ENCODE peak calls at places on chromosomes 16 and 17, in nine cellular contexts. F is breast epithelium, L is GM12865, N is adrenal gland, B is esophagus muscularis mucosa, Y is Peyer's patch, V is HCT116, I is NB4, U is RWPE1. O is an unnamed sample.

GRCh38 chr16:82038941-82039340 is 3.9 kb downstream of the HSD17B2 start:
- DNase-seq in I (no peak), V (no peak), L (no peak), B (no peak), F (no peak), Y (no peak), U (no peak), N (no peak), O (no peak)

GRCh38 chr17:79573196-79573929 is 37.5 kb downstream of the RBFOX3 start:
- DNase-seq in L (no peak), N (no peak), I (no peak), B (no peak), Y (no peak), V (no peak), F (no peak), U (peak; percentile 21), O (no peak)

GRCh38 chr17:33482636-33483035 is 189.5 kb upstream of the ASIC2 start:
- DNase-seq in F (no peak), N (no peak), V (no peak), L (no peak), Y (no peak), I (no peak), B (no peak), U (no peak), O (no peak)

GRCh38 chr17:63407741-63408330 is 38.3 kb downstream of the CYB561 start:
- DNase-seq in N (no peak), L (no peak), U (no peak), B (no peak), I (no peak), V (no peak), Y (no peak), F (no peak), O (no peak)

GRCh38 chr17:61731330-61731729 is 132.0 kb downstream of the BRIP1 start:
- DNase-seq in N (no peak), U (no peak), L (no peak), V (no peak), B (no peak), F (no peak), Y (no peak), I (no peak), O (no peak)

GRCh38 chr17:80981062-80981902 is 10.4 kb upstream of the CHMP6 start:
- DNase-seq in Y (no peak), U (no peak), L (peak; percentile 31), N (no peak), F (no peak), V (no peak), I (no peak), B (no peak), O (no peak)

GRCh38 chr17:61635913-61636432 is 45.0 kb upstream of the NACA2 start:
- DNase-seq in N (peak; percentile 65), B (no peak), Y (peak; percentile 80), F (no peak), I (peak; percentile 69), L (peak; percentile 78), V (peak; percentile 65), U (peak; percentile 16), O (no peak)

GRCh38 chr17:35011671-35012216 is 31.4 kb downstream of the LIG3 start:
- DNase-seq in V (no peak), N (no peak), U (no peak), Y (no peak), L (no peak), I (no peak), B (no peak), F (no peak), O (no peak)

GRCh38 chr16:57979006-57979585 is 8.2 kb upstream of the CNGB1 start:
- DNase-seq in Y (no peak), B (no peak), U (no peak), V (no peak), I (no peak), N (no peak), L (no peak), F (no peak), O (no peak)

GRCh38 chr16:57982345-57982744 is 11.4 kb upstream of the CNGB1 start:
- DNase-seq in Y (no peak), V (no peak), U (no peak), F (no peak), B (no peak), I (no peak), N (no peak), L (no peak), O (no peak)

GRCh38 chr16:57976331-57976796 is 5.4 kb upstream of the CNGB1 start:
- DNase-seq in N (no peak), I (no peak), V (no peak), Y (no peak), U (peak; percentile 30), L (no peak), B (no peak), F (peak; percentile 79), O (no peak)

GRCh38 chr16:57981636-57982035 is 10.7 kb upstream of the CNGB1 start:
- DNase-seq in F (no peak), U (no peak), I (no peak), B (no peak), L (peak; percentile 41), Y (no peak), N (no peak), V (no peak), O (no peak)

GRCh38 chr16:57977418-57978069 is 6.6 kb upstream of the CNGB1 start:
- DNase-seq in Y (no peak), B (no peak), U (no peak), I (peak; percentile 39), L (no peak), V (no peak), F (no peak), N (no peak), O (no peak)
- TF ChIP-seq CTCF in Y (no peak), B (no peak), U (no peak), I (no peak), L (peak; percentile 19), V (peak; percentile 5), F (no peak), N (no peak), O (no peak)

GRCh38 chr17:82825540-82826124 is 14.2 kb downstream of the ZNF750 start:
- DNase-seq in F (no peak), I (no peak), N (no peak), V (no peak), B (no peak), U (no peak), Y (no peak), L (no peak), O (no peak)

GRCh38 chr17:82822281-82822680 is 17.5 kb downstream of the ZNF750 start:
- DNase-seq in Y (no peak), U (no peak), I (no peak), L (no peak), V (no peak), N (no peak), F (no peak), B (no peak), O (no peak)

GRCh38 chr17:82821554-82821953 is 18.3 kb downstream of the ZNF750 start:
- DNase-seq in N (no peak), U (no peak), I (no peak), B (no peak), Y (no peak), V (no peak), F (no peak), L (no peak), O (no peak)

GRCh38 chr17:82820278-82821251 is 19.3 kb downstream of the ZNF750 start:
- DNase-seq in Y (no peak), I (no peak), U (no peak), L (no peak), V (no peak), F (no peak), B (no peak), N (no peak), O (no peak)

GRCh38 chr17:82823004-82823403 is 16.8 kb downstream of the ZNF750 start:
- DNase-seq in U (peak; percentile 10), B (no peak), F (no peak), N (no peak), Y (no peak), I (no peak), V (no peak), L (peak; percentile 9), O (no peak)
- TF ChIP-seq CTCF in U (no peak), B (no peak), F (no peak), N (no peak), Y (no peak), I (peak; percentile 10), V (peak; percentile 69), L (peak; percentile 18), O (peak; percentile 7)

DNA sequence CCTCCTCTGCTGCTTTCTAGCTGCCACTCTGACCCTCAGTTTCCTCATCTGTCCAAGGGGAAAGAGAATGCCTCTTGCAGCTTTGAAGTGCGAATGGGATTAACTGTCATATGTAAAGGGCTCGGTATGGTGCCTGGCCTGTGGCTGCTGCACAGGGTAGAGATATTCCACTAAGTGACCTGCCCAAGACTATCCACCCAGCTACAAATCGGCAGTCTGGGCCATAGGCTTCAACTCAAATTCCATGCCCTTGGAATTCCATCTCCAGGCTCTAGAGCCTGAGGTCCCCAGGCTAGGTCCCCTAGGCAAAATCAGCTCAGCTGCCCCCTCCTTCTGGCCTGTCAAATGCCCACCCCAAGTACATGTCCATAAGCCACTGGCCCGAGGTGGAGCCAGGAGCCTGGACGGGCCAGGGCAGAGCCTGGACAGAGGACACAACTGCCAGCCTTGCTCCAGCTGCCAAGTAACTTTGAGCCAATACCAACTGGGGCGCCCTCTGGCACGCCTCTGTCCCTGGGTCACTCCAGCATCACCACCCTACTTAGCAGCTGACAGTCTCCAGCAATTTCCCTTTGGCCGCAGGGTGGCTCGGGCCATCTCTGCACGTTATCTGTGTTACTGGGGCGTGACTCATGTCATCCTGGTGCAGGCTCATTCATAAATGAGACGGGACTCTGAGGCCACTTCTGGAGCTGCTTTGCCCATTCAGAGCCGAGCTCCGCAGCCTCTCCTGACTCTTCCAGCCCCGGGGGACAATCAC is 57.1 kb downstream of the SDK2 start:
- DNase-seq in N (peak; percentile 53), Y (no peak), L (no peak), V (peak; percentile 8), U (no peak), I (peak; percentile 35), F (no peak), B (no peak), O (no peak)
- TF ChIP-seq CTCF in N (peak; percentile 19), Y (no peak), L (no peak), V (peak; percentile 3), U (no peak), I (no peak), F (no peak), B (no peak), O (no peak)

GRCh38 chr16:28309811-28310311 is 17.5 kb downstream of the SBK1 start:
- DNase-seq in L (peak; percentile 32), U (no peak), I (peak; percentile 87), V (no peak), F (no peak), Y (peak; percentile 66), B (no peak), N (no peak), O (no peak)

GRCh38 chr16:28312327-28312726 is 20.0 kb downstream of the SBK1 start:
- DNase-seq in N (no peak), F (no peak), L (no peak), V (no peak), U (no peak), B (no peak), Y (no peak), I (no peak), O (no peak)

GRCh38 chr16:28311913-28312312 is 19.6 kb downstream of the SBK1 start:
- DNase-seq in N (no peak), V (no peak), U (no peak), L (no peak), Y (no peak), I (no peak), B (no peak), F (no peak), O (no peak)

GRCh38 chr16:28311413-28311812 is 19.1 kb downstream of the SBK1 start:
- DNase-seq in U (no peak), V (no peak), B (no peak), N (no peak), F (no peak), L (no peak), I (no peak), Y (no peak), O (no peak)

DNA sequence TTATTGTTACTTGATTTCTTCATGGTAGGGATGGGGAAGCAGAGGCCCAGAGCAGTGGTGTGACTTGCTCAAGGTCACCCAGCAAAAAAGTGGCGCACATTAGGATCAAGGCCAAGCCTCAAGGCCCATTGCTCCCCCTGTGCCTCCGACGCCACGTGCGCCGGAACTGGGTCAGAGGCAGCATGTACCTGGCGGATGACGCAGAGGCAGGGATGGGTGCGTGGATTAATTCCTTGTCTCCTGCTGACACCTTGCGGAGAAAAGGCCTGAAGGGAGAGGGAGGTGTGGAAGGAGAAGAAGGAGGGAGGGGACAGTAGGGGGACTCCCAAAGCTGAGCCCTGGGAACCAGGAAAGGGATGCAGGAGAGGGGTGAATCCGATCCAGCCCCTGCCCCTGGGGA is 18.5 kb downstream of the SBK1 start:
- DNase-seq in N (no peak), I (no peak), U (no peak), V (no peak), L (no peak), B (no peak), F (no peak), Y (no peak), O (no peak)
- TF ChIP-seq CTCF in N (no peak), I (no peak), U (no peak), V (no peak), L (no peak), B (no peak), F (no peak), Y (no peak), O (no peak)